ENCODE peak calls at places on chromosomes 13 and 19, in eight cellular contexts. T is IMR-90, O is GM13977, D is H9, A is GM23338, I is B cell, Y is psoas muscle, X is left ventricle myocardium inferior. V is an unnamed sample.

GRCh38 chr13:113856716-113857065 is 7.2 kb downstream of the GAS6 start:
- DNase-seq in T (peak; percentile 78), O (no peak), D (peak; percentile 20), A (no peak), I (no peak), Y (peak; percentile 80), X (no peak), V (no peak)

GRCh38 chr19:13718733-13719132 is 45.6 kb upstream of the MRI1 start:
- DNase-seq in T (peak; percentile 66), O (no peak), D (peak; percentile 33), A (peak; percentile 55), I (no peak), Y (no peak), X (peak; percentile 34), V (no peak)

GRCh38 chr13:29266743-29267142 is 328.7 kb downstream of the SLC7A1 start:
- DNase-seq in T (no peak), O (no peak), D (no peak), A (no peak), I (no peak), Y (no peak), X (no peak), V (no peak)

GRCh38 chr13:48783181-48783630 is 129.5 kb downstream of the CYSLTR2 start:
- DNase-seq in T (peak; percentile 100), O (no peak), D (no peak), A (no peak), I (no peak), Y (peak; percentile 70), X (peak; percentile 73), V (no peak)

GRCh38 chr19:18931316-18932162 is 9.5 kb downstream of the HOMER3 start:
- DNase-seq in T (no peak), O (no peak), D (no peak), A (no peak), I (no peak), Y (no peak), X (no peak), V (no peak)

GRCh38 chr19:50357178-50358100 is 8.0 kb downstream of the NAPSA start:
- DNase-seq in T (peak; percentile 41), O (peak; percentile 62), D (peak; percentile 83), A (peak; percentile 91), I (peak; percentile 73), Y (peak; percentile 84), X (peak; percentile 77), V (peak; percentile 90)

GRCh38 chr13:46184277-46184699 is 2.3 kb upstream of the LCP1 start:
- DNase-seq in T (no peak), O (peak; percentile 53), D (peak; percentile 66), A (peak; percentile 81), I (peak; percentile 52), Y (no peak), X (peak; percentile 22), V (peak; percentile 91)

GRCh38 chr19:55158848-55159793 is 1.6 kb upstream of the TNNI3 start:
- DNase-seq in T (no peak), O (no peak), D (peak; percentile 73), A (no peak), I (no peak), Y (peak; percentile 68), X (peak; percentile 86), V (peak; percentile 31)

GRCh38 chr19:461664-462551 is 1.1 kb upstream of the SHC2 start:
- DNase-seq in T (no peak), O (no peak), D (peak; percentile 73), A (peak; percentile 77), I (peak; percentile 64), Y (no peak), X (peak; percentile 33), V (peak; percentile 21)

GRCh38 chr19:49081273-49081672 is 4.0 kb upstream of the SNRNP70 start:
- DNase-seq in T (no peak), O (no peak), D (no peak), A (no peak), I (no peak), Y (no peak), X (no peak), V (no peak)

GRCh38 chr19:15448778-15449619 is 757 bp downstream of the WIZ start:
- DNase-seq in T (no peak), O (peak; percentile 74), D (no peak), A (peak; percentile 82), I (peak; percentile 76), Y (peak; percentile 69), X (no peak), V (no peak)

GRCh38 chr19:18390075-18390909 is 4.3 kb downstream of the GDF15 start:
- DNase-seq in T (no peak), O (no peak), D (no peak), A (no peak), I (no peak), Y (no peak), X (no peak), V (no peak)

GRCh38 chr19:2810141-2811091 is 9.3 kb upstream of the ZNF554 start:
- DNase-seq in T (no peak), O (peak; percentile 29), D (no peak), A (no peak), I (peak; percentile 42), Y (no peak), X (no peak), V (no peak)

GRCh38 chr13:87944038-87944437 is 272.9 kb downstream of the SLITRK5 start:
- DNase-seq in T (no peak), O (no peak), D (no peak), A (no peak), I (no peak), Y (no peak), X (no peak), V (no peak)

GRCh38 chr13:108897955-108898354 is 268.5 kb downstream of the MYO16 start:
- DNase-seq in T (peak; percentile 15), O (no peak), D (no peak), A (no peak), I (no peak), Y (no peak), X (no peak), V (peak; percentile 64)

GRCh38 chr13:31282741-31283455 is 83.1 kb downstream of the B3GLCT start:
- DNase-seq in T (no peak), O (no peak), D (no peak), A (no peak), I (no peak), Y (no peak), X (no peak), V (peak; percentile 8)

GRCh38 chr19:1699386-1699785 is 47.0 kb upstream of the TCF3 start:
- DNase-seq in T (no peak), O (no peak), D (no peak), A (no peak), I (peak; percentile 35), Y (no peak), X (no peak), V (no peak)

GRCh38 chr13:78806457-78806856 is 147.5 kb upstream of the OBI1 start:
- DNase-seq in T (no peak), O (no peak), D (no peak), A (peak; percentile 67), I (no peak), Y (no peak), X (no peak), V (no peak)
- TF ChIP-seq CTCF in T (peak; percentile 18), O (peak; percentile 49), D (peak; percentile 66), A (peak; percentile 75), I (peak; percentile 32), Y (no peak), X (peak; percentile 33), V (peak; percentile 41)

GRCh38 chr19:23439623-23440022 is 44.4 kb upstream of the ZNF91 start:
- DNase-seq in T (no peak), O (no peak), D (peak; percentile 25), A (peak; percentile 66), I (no peak), Y (no peak), X (no peak), V (peak; percentile 16)

GRCh38 chr19:23436944-23437343 is 41.7 kb upstream of the ZNF91 start:
- DNase-seq in T (no peak), O (no peak), D (peak; percentile 28), A (peak; percentile 63), I (no peak), Y (no peak), X (no peak), V (peak; percentile 12)

GRCh38 chr19:23436318-23436717 is 41.0 kb upstream of the ZNF91 start:
- DNase-seq in T (no peak), O (no peak), D (no peak), A (peak; percentile 48), I (no peak), Y (no peak), X (no peak), V (peak; percentile 44)

GRCh38 chr19:23440207-23440606 is 44.9 kb upstream of the ZNF91 start:
- DNase-seq in T (no peak), O (no peak), D (peak; percentile 27), A (peak; percentile 74), I (no peak), Y (no peak), X (no peak), V (peak; percentile 30)

GRCh38 chr19:23437901-23438300 is 42.6 kb upstream of the ZNF91 start:
- DNase-seq in T (no peak), O (no peak), D (no peak), A (peak; percentile 29), I (no peak), Y (no peak), X (no peak), V (no peak)
- TF ChIP-seq CTCF in T (no peak), O (no peak), D (no peak), A (peak; percentile 15), I (no peak), Y (no peak), X (no peak), V (no peak)

DNA sequence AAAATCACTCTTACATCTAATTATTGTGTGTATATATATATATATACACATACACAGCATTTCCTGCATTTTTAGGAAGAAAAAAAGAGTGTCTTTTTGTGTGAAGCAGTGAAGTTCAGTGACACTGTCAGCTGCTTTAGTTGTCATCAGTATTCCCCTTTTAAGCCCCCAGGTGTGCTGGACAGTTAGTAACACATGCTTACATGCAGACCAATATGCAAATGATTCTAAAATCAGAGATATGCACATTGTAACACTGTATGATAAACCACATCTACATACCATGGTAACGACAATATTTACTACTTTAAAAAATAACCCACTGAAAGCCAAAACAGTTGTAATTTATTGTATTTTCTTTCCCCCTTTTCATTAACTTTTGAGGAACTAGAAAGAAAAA is 16.9 kb downstream of the LHFPL6 start:
- DNase-seq in T (no peak), O (no peak), D (no peak), A (no peak), I (no peak), Y (no peak), X (no peak), V (no peak)
- TF ChIP-seq CTCF in T (no peak), O (no peak), D (no peak), A (no peak), I (no peak), Y (no peak), X (no peak), V (no peak)

GRCh38 chr19:52516191-52516590 is 11.3 kb upstream of the ZNF808 start:
- DNase-seq in T (no peak), O (no peak), D (no peak), A (peak; percentile 36), I (no peak), Y (no peak), X (no peak), V (no peak)

GRCh38 chr19:52520013-52520412 is 7.5 kb upstream of the ZNF808 start:
- DNase-seq in T (no peak), O (no peak), D (peak; percentile 36), A (peak; percentile 30), I (no peak), Y (no peak), X (no peak), V (no peak)

GRCh38 chr19:52522555-52522954 is 4.9 kb upstream of the ZNF808 start:
- DNase-seq in T (no peak), O (no peak), D (peak; percentile 88), A (peak; percentile 90), I (no peak), Y (no peak), X (no peak), V (no peak)

GRCh38 chr19:52524086-52524485 is 3.4 kb upstream of the ZNF808 start:
- DNase-seq in T (no peak), O (no peak), D (no peak), A (no peak), I (no peak), Y (no peak), X (no peak), V (no peak)

GRCh38 chr19:52518646-52519045 is 8.8 kb upstream of the ZNF808 start:
- DNase-seq in T (no peak), O (no peak), D (no peak), A (no peak), I (no peak), Y (no peak), X (no peak), V (no peak)
- TF ChIP-seq CTCF in T (no peak), O (no peak), D (no peak), A (no peak), I (no peak), Y (no peak), X (no peak), V (no peak)

V was measured in activated CD8-positive, alpha-beta T cell treated with anti-CD3 and anti-CD28 coated beads for 36 hours.